ENCODE peak calls at places on chromosome 7, in five cellular contexts. W is mammary epithelial cell, P is PC-9, M is GM23248, R is A673. O is an unnamed sample.

GRCh38 chr7:7789551-7789988 is 71.2 kb upstream of the RPA3 start:
- DNase-seq in P (no peak), R (no peak), W (no peak), M (no peak), O (no peak)

GRCh38 chr7:81698965-81699364 is 70.9 kb downstream of the HGF start:
- DNase-seq in W (no peak), R (no peak), P (no peak), M (no peak), O (no peak)

GRCh38 chr7:156766666-156767065 is 126.1 kb downstream of the RNF32 start:
- DNase-seq in P (no peak), M (no peak), W (no peak), R (no peak), O (no peak)

GRCh38 chr7:2878306-2878705 is 34.2 kb upstream of the GNA12 start:
- DNase-seq in P (no peak), R (no peak), M (no peak), W (no peak), O (no peak)

GRCh38 chr7:105015631-105015965 is 1.6 kb downstream of the KMT2E start:
- DNase-seq in R (peak; percentile 73), W (no peak), M (peak; percentile 63), P (no peak), O (no peak)

GRCh38 chr7:134712196-134712595 is 65.5 kb downstream of the BPGM start:
- DNase-seq in R (no peak), W (no peak), P (no peak), M (peak; percentile 30), O (no peak)

GRCh38 chr7:55179897-55180682 is 161.3 kb downstream of the EGFR start:
- DNase-seq in R (no peak), W (no peak), M (no peak), P (no peak), O (no peak)

GRCh38 chr7:14389052-14389988 is 399.9 kb upstream of the ETV1 start:
- DNase-seq in P (no peak), W (no peak), R (peak; percentile 34), M (no peak), O (no peak)

GRCh38 chr7:51774178-51774577 is 457.6 kb upstream of the COBL start:
- DNase-seq in M (no peak), P (no peak), W (no peak), R (no peak), O (no peak)

GRCh38 chr7:20350518-20350951 is 19.8 kb downstream of the ITGB8 start:
- DNase-seq in W (no peak), R (peak; percentile 19), P (no peak), M (no peak), O (no peak)

GRCh38 chr7:131157530-131158243 is 170.0 kb upstream of the MKLN1 start:
- DNase-seq in R (no peak), M (peak; percentile 83), P (no peak), W (no peak), O (no peak)

GRCh38 chr7:123305840-123306375 is 106.1 kb upstream of the SLC13A1 start:
- DNase-seq in M (no peak), R (no peak), W (no peak), P (no peak), O (no peak)

GRCh38 chr7:46198691-46199090 is 277.6 kb upstream of the IGFBP3 start:
- DNase-seq in R (no peak), P (no peak), M (no peak), W (no peak), O (no peak)

GRCh38 chr7:128387663-128388485 is 21.9 kb downstream of the IMPDH1 start:
- DNase-seq in M (peak; percentile 81), P (peak; percentile 72), W (peak; percentile 39), R (peak; percentile 92), O (peak; percentile 68)

GRCh38 chr7:139523988-139524815 is 717 bp downstream of the CLEC2L start:
- DNase-seq in M (no peak), R (no peak), P (no peak), W (no peak), O (no peak)
- TF ChIP-seq EZH2 in M (no peak), R (no peak), P (no peak), W (no peak), O (no peak)

DNA sequence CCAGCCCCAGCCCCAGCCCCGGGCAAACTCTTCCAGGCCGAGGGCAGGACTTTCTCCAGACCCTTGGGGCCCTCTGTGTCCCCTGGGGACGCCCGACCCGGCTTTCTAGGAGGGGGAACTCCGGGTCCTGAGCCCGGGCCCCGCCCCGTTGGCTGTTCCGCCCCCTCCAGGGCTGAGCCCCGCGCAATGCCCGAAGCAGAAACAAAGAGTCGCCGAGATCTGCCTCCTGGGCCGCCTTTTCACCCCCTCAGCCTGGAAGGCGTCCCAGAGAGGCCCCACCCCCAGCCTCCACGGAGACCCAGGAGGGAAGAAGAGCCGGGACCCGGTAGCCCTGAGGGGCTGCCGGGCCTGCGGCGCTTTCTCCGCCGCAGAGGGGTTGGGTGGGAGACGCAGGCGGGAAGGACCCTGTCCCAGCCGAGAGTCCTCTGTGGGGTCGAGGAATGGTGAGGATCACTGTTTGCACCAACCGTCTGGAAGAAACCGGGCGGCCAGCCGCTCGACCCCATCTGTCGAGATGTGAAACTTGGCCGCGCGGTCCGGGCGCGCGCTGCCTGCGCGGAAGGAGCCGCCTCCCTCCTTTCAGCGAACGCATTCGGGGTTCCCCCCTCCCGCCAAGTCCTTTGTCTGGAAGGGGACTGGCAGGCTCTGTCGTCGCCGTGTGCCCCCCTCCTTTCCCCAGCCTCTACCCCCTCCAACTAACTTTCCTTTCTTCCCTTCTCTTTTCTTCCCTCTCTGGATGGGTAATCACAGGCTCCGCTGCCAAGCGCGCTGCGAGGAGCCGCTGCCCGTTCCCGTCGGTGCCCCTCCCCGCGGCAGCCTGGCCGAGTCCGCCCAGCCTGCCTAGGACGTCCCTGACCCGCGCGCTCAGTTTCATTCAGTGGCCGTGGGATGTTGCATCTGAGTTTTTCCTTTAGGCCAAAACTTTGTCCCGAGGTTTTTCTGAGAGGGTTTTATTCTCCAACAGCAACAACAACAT is 10.2 kb downstream of the EN2 start:
- DNase-seq in W (no peak), P (no peak), M (no peak), R (peak; percentile 56), O (no peak)
- TF ChIP-seq EZH2 in W (peak; percentile 91), P (no peak), M (peak; percentile 12), R (peak; percentile 87), O (no peak)

GRCh38 chr7:252216-252965 is 37.6 kb upstream of the FOXL3 start:
- DNase-seq in M (no peak), W (no peak), P (no peak), R (no peak), O (no peak)
- TF ChIP-seq EZH2 in M (no peak), W (no peak), P (no peak), R (no peak), O (no peak)

DNA sequence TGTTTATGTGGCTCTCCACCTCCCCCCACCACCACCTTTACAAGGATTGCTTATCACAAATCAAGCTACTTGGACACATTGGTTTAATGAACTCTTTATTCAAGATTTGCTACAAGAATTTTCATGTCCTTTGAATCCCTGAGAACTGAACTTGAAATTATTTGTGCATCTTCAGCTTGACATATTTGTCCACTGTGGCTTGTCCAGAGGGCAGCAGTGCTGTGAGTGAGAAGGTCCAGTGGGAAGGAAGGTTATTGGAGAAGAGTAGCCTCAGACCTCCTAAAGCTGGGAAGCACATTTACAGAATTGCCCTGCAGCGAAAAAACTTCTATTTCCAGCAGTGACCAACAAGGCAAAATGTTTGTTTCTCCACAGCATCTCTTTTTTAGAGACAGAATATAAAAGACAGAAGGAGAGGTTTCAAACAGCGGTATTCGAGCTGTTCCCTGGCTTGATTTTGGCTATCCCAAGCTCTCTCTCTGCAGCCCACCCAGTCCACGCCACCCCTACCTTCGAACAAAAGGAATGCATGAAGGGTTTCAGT is 2.2 kb upstream of the HOXA11 start:
- DNase-seq in M (no peak), P (no peak), R (no peak), W (no peak), O (no peak)
- TF ChIP-seq EZH2 in M (no peak), P (no peak), R (peak; percentile 29), W (no peak), O (peak; percentile 79)